ENCODE peak calls at places on chromosomes 12 and 14, in ten cellular contexts. C, O, L, D, W, J, U, H, S and E are unnamed samples.

GRCh38 chr12:11677752-11678151 is 28.3 kb downstream of the ETV6 start:
- DNase-seq in C (no peak), O (no peak), L (no peak), D (no peak), W (no peak), J (no peak), U (no peak), H (no peak), S (no peak), E (no peak)

GRCh38 chr12:64497903-64498302 is 46.0 kb downstream of the TBK1 start:
- DNase-seq in C (no peak), O (no peak), L (no peak), D (no peak), W (no peak), J (no peak), U (no peak), H (no peak), S (no peak), E (no peak)

GRCh38 chr12:8527250-8528130 is 13.2 kb downstream of the CLEC4E start:
- DNase-seq in C (peak; percentile 57), O (no peak), L (no peak), D (no peak), W (no peak), J (no peak), U (no peak), H (no peak), S (no peak), E (no peak)

GRCh38 chr12:29088611-29089219 is 60.4 kb upstream of the FAR2 start:
- DNase-seq in C (no peak), O (no peak), L (peak; percentile 33), D (no peak), W (peak; percentile 53), J (no peak), U (peak; percentile 73), H (no peak), S (peak; percentile 57), E (no peak)

GRCh38 chr12:12534134-12534866 is 28.4 kb downstream of the DUSP16 start:
- DNase-seq in C (no peak), O (no peak), L (no peak), D (no peak), W (no peak), J (peak; percentile 71), U (no peak), H (no peak), S (no peak), E (no peak)

GRCh38 chr12:65188179-65188709 is 18.9 kb downstream of the LEMD3 start:
- DNase-seq in C (no peak), O (no peak), L (no peak), D (peak; percentile 13), W (no peak), J (no peak), U (no peak), H (no peak), S (no peak), E (no peak)

GRCh38 chr14:100590726-100591452 is 3.7 kb upstream of the BEGAIN start:
- DNase-seq in C (peak; percentile 40), O (no peak), L (no peak), D (no peak), W (no peak), J (peak; percentile 28), U (no peak), H (no peak), S (no peak), E (no peak)

GRCh38 chr12:66304296-66304915 is 2.1 kb downstream of the HELB start:
- DNase-seq in C (no peak), O (no peak), L (no peak), D (peak; percentile 57), W (no peak), J (no peak), U (no peak), H (no peak), S (no peak), E (no peak)

GRCh38 chr14:22303589-22304195 is 285.3 kb downstream of the DAD1 start:
- DNase-seq in C (no peak), O (no peak), L (no peak), D (peak; percentile 46), W (peak; percentile 13), J (no peak), U (peak; percentile 63), H (no peak), S (peak; percentile 63), E (no peak)

GRCh38 chr12:26630546-26631027 is 202.4 kb downstream of the ITPR2 start:
- DNase-seq in C (peak; percentile 71), O (no peak), L (no peak), D (no peak), W (peak; percentile 90), J (no peak), U (peak; percentile 75), H (no peak), S (peak; percentile 23), E (peak; percentile 62)

GRCh38 chr12:4700621-4701026 is 19.6 kb upstream of the GALNT8 start:
- DNase-seq in C (peak; percentile 94), O (no peak), L (peak; percentile 72), D (no peak), W (no peak), J (peak; percentile 51), U (no peak), H (peak; percentile 95), S (no peak), E (no peak)
- H3K4me3 ChIP-seq in C (no peak overlapping the region), O (no peak overlapping the region), L (no peak overlapping the region), D (no peak overlapping the region), W (no peak overlapping the region), J (no peak overlapping the region), U (no peak overlapping the region), H (no peak overlapping the region), S (no peak overlapping the region), E (no peak overlapping the region)

GRCh38 chr12:132477703-132478432 is 12.1 kb upstream of the FBRSL1 start:
- DNase-seq in C (no peak), O (no peak), L (peak; percentile 4), D (no peak), W (no peak), J (no peak), U (no peak), H (no peak), S (no peak), E (no peak)

GRCh38 chr12:132479938-132480619 is 9.9 kb upstream of the FBRSL1 start:
- DNase-seq in C (no peak), O (no peak), L (no peak), D (no peak), W (no peak), J (no peak), U (no peak), H (no peak), S (no peak), E (no peak)

GRCh38 chr12:132478433-132478803 is 11.5 kb upstream of the FBRSL1 start:
- DNase-seq in C (no peak), O (no peak), L (no peak), D (no peak), W (no peak), J (no peak), U (no peak), H (no peak), S (no peak), E (no peak)

GRCh38 chr12:132479291-132479690 is 10.7 kb upstream of the FBRSL1 start:
- DNase-seq in C (no peak), O (no peak), L (no peak), D (no peak), W (no peak), J (no peak), U (no peak), H (no peak), S (no peak), E (no peak)

DNA sequence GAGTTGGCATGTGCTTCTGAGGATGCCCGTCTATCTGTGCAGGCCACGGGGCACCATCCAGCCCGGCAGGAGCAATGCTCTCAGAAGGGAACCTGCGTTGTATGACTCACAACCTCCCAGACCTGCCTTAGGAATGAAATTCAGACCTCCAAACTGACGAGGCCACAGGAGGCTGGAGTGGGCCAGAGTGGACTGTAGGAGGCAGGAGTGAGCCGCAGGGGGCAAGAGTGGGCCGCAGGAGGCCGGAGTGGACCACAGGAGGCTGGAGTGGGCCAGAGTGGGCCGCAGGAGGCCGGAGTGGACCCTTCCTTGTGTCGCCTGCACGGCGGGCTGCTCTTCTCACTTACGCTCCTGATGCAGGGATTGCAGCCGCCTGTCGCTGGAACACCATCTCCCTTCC is 11.1 kb upstream of the FBRSL1 start:
- DNase-seq in C (no peak), O (no peak), L (no peak), D (no peak), W (no peak), J (no peak), U (peak; percentile 55), H (no peak), S (no peak), E (no peak)
- TF ChIP-seq CTCF in C (no peak), O (no peak), L (no peak), D (peak; percentile 27), W (no peak), J (no peak), U (peak; percentile 55), H (no peak), S (no peak), E (peak; percentile 14)

GRCh38 chr12:4284306-4284705 is 10.7 kb downstream of the CCND2 start:
- DNase-seq in C (no peak), O (no peak), L (no peak), D (no peak), W (no peak), J (no peak), U (no peak), H (no peak), S (no peak), E (no peak)
- H3K36me3 ChIP-seq in C (peaks cover 22% of the 10 kb centered on the region), O (peaks cover 53% of the 10 kb centered on the region), L (peaks cover 65% of the 10 kb centered on the region), D (no peaks in the 10 kb centered on the region), W (no peaks in the 10 kb centered on the region), J (peaks cover 80% of the 10 kb centered on the region), U (no peaks in the 10 kb centered on the region), H (peaks cover 26% of the 10 kb centered on the region), S (no peaks in the 10 kb centered on the region), E (no peaks in the 10 kb centered on the region)

GRCh38 chr12:4293299-4293941 is 19.9 kb downstream of the CCND2 start:
- DNase-seq in C (no peak), O (no peak), L (no peak), D (no peak), W (no peak), J (no peak), U (no peak), H (no peak), S (no peak), E (no peak)
- H3K4me3 ChIP-seq in C (no peak overlapping the region), O (no peak overlapping the region), L (no peak overlapping the region), D (no peak overlapping the region), W (no peak overlapping the region), J (no peak overlapping the region), U (no peak overlapping the region), H (no peak overlapping the region), S (no peak overlapping the region), E (no peak overlapping the region)

DNA sequence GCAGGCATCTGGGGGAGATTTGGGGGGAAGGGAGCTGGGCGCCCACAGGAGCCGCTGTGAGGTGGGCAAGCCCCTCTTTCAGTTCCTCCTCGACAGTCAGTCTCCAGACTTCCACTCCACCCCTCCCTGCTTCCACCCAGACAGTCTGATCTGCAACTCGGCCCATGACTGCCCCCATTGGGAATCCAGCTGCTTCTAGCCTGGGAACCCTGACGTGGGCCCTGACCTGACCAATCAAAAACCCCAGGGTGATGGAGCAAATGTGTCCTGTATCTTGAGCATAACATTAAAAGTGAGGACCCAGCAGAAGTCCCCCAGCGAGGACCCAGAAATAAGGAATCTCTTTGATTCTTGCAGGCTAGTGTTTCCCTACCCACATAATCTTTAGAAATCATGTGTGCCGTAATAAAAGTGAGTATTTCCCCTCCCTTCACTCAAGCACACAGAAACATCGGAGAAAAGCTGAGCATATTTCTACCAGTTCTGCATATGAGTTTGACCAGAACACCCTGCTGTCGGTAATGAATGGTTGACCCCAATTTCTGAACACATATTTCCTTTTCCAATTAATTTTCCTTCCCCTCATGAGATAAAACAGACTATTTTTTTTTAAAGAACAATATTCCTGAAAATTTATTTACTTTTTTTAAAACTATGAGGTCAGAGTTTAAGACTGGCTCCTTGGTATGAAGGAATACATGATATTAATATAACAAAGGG is 6.4 kb downstream of the SSH1 start:
- DNase-seq in C (peak; percentile 81), O (no peak), L (no peak), D (peak; percentile 55), W (peak; percentile 95), J (peak; percentile 56), U (no peak), H (no peak), S (peak; percentile 76), E (no peak)
- TF ChIP-seq CTCF in C (no peak), O (no peak), L (no peak), D (peak; percentile 39), W (peak; percentile 28), J (no peak), U (no peak), H (no peak), S (no peak), E (no peak)